ENCODE peak calls at places on chromosomes 13 and 19, in nine cellular contexts. I is CD8-positive, alpha-beta memory T cell; P is mesenchymal stem cell; M is A549; S is thyroid gland; X is kidney; W is hepatocyte; D is stomach; K is AG04450. J is an unnamed sample.

GRCh38 chr13:110819203-110820014 is 95.5 kb downstream of the ANKRD10 start:
- DNase-seq in I (peak), P (peak), M (peak), S (peak), X (peak), W (peak), D (peak), K (no peak), J (peak)

GRCh38 chr19:54415208-54415900 is at the start of gene TTYH1:
- DNase-seq in I (no peak), P (no peak), M (no peak), S (no peak), X (peak), W (no peak), D (no peak), K (no peak), J (no peak)

GRCh38 chr19:33900817-33901216 is 104.1 kb downstream of the KCTD15 start:
- DNase-seq in I (no peak), P (no peak), M (no peak), S (no peak), X (no peak), W (no peak), D (no peak), K (no peak), J (no peak)

GRCh38 chr19:35264281-35265125 is 4.3 kb upstream of the USF2 start:
- DNase-seq in I (no peak), P (no peak), M (no peak), S (no peak), X (peak), W (no peak), D (peak), K (no peak), J (no peak)

GRCh38 chr19:50568321-50569022 is at the start of gene LRRC4B:
- DNase-seq in I (no peak), P (no peak), M (no peak), S (no peak), X (no peak), W (peak), D (no peak), K (no peak), J (no peak)

GRCh38 chr13:46405457-46405856 is 18.4 kb upstream of the RUBCNL start:
- DNase-seq in I (no peak), P (no peak), M (no peak), S (no peak), X (no peak), W (no peak), D (no peak), K (no peak), J (no peak)

GRCh38 chr13:44174769-44175425 is 198.7 kb upstream of the SERP2 start:
- DNase-seq in I (no peak), P (peak), M (peak), S (no peak), X (no peak), W (peak), D (peak), K (no peak), J (peak)

GRCh38 chr13:106326751-106327150 is 208.7 kb downstream of the EFNB2 start:
- DNase-seq in I (no peak), P (no peak), M (no peak), S (no peak), X (no peak), W (no peak), D (no peak), K (no peak), J (no peak)

GRCh38 chr19:40279120-40279551 is 6.0 kb downstream of the AKT2 start:
- DNase-seq in I (no peak), P (peak), M (no peak), S (peak), X (peak), W (peak), D (no peak), K (peak), J (no peak)

GRCh38 chr13:51643882-51644281 is 59.6 kb downstream of the WDFY2 start:
- DNase-seq in I (no peak), P (peak), M (peak), S (no peak), X (no peak), W (no peak), D (no peak), K (peak), J (no peak)

GRCh38 chr19:43704002-43704705 is 11.7 kb upstream of the IRGC start:
- DNase-seq in I (no peak), P (no peak), M (peak), S (no peak), X (no peak), W (no peak), D (no peak), K (no peak), J (peak)

GRCh38 chr19:34041922-34042521 is 130.3 kb upstream of the LSM14A start:
- DNase-seq in I (peak), P (no peak), M (peak), S (peak), X (peak), W (peak), D (peak), K (no peak), J (peak)

GRCh38 chr13:59700281-59700680 is 463.4 kb downstream of the DIAPH3 start:
- DNase-seq in I (no peak), P (no peak), M (no peak), S (no peak), X (no peak), W (no peak), D (no peak), K (no peak), J (no peak)

GRCh38 chr19:40962460-40962961 is 28.6 kb upstream of the CYP2B6 start:
- DNase-seq in I (no peak), P (no peak), M (peak), S (no peak), X (no peak), W (no peak), D (no peak), K (no peak), J (no peak)

GRCh38 chr13:110652231-110652730 is 36.9 kb downstream of the NAXD start:
- DNase-seq in I (no peak), P (no peak), M (no peak), S (no peak), X (peak), W (no peak), D (no peak), K (no peak), J (no peak)

GRCh38 chr19:48490980-48491792 is 20.4 kb downstream of the LMTK3 start:
- DNase-seq in I (peak), P (peak), M (peak), S (peak), X (peak), W (peak), D (peak), K (no peak), J (peak)

DNA sequence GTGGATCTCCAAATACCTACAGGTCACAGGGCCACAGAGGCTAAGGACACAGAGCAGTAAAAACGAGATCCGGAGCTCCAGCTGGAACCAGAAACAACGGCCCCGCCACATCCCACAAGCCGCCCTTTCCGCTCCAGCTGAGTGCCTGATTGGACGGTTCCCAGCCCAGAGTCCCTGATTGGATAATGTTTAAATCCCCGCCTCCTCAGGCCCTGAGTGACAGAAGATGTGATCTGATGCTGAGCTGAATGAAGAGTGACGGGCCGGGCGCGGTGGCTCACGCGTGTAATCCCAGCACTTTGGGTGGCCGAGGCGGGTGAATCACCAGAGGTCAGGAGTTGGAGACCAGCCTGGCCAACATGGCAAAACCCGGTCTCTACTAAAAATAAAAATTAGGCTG is at the start of gene ZNF99:
- DNase-seq in I (no peak), P (no peak), M (no peak), S (peak), X (peak), W (no peak), D (no peak), K (no peak), J (no peak)
- H3K4me3 ChIP-seq in I (no peak), P (no peak), M (no peak), S (no peak), X (peak), W (no peak), D (peak), K (no peak), J (no peak)

GRCh38 chr19:12799723-12800343 is 1.8 kb downstream of the PRDX2 start:
- DNase-seq in I (no peak), P (no peak), M (no peak), S (no peak), X (no peak), W (no peak), D (no peak), K (no peak), J (no peak)
- H3K4me3 ChIP-seq in I (no peak), P (no peak), M (no peak), S (no peak), X (peak), W (no peak), D (peak), K (no peak), J (no peak)

GRCh38 chr19:28731577-28731976 is 481.4 kb downstream of the UQCRFS1 start:
- DNase-seq in I (no peak), P (no peak), M (no peak), S (no peak), X (no peak), W (no peak), D (no peak), K (no peak), J (no peak)

GRCh38 chr19:28736528-28736927 is 476.4 kb downstream of the UQCRFS1 start:
- DNase-seq in I (no peak), P (no peak), M (no peak), S (no peak), X (no peak), W (no peak), D (no peak), K (no peak), J (no peak)

GRCh38 chr19:28737526-28737925 is 475.4 kb downstream of the UQCRFS1 start:
- DNase-seq in I (no peak), P (no peak), M (no peak), S (peak), X (no peak), W (no peak), D (no peak), K (no peak), J (no peak)

GRCh38 chr19:28731113-28731512 is 481.8 kb downstream of the UQCRFS1 start:
- DNase-seq in I (no peak), P (no peak), M (no peak), S (no peak), X (no peak), W (no peak), D (no peak), K (no peak), J (no peak)

GRCh38 chr19:28737021-28737525 is 475.9 kb downstream of the UQCRFS1 start:
- DNase-seq in I (no peak), P (peak), M (peak), S (no peak), X (no peak), W (peak), D (no peak), K (peak), J (peak)
- H3K4me3 ChIP-seq in I (no peak), P (peak), M (no peak), S (no peak), X (no peak), W (no peak), D (no peak), K (no peak), J (no peak)

GRCh38 chr13:99996177-99996705 is 14.7 kb downstream of the ZIC2 start:
- DNase-seq in I (no peak), P (peak), M (no peak), S (no peak), X (no peak), W (no peak), D (no peak), K (no peak), J (no peak)
- H3K4me3 ChIP-seq in I (no peak), P (no peak), M (no peak), S (no peak), X (no peak), W (no peak), D (no peak), K (no peak), J (no peak)

GRCh38 chr19:1170938-1171754 is 2.9 kb downstream of the SBNO2 start:
- DNase-seq in I (no peak), P (no peak), M (no peak), S (no peak), X (peak), W (no peak), D (no peak), K (no peak), J (no peak)

GRCh38 chr19:1167687-1168561 is 6.1 kb downstream of the SBNO2 start:
- DNase-seq in I (no peak), P (no peak), M (no peak), S (no peak), X (peak), W (no peak), D (no peak), K (no peak), J (no peak)

GRCh38 chr19:1169921-1170885 is 3.9 kb downstream of the SBNO2 start:
- DNase-seq in I (no peak), P (peak), M (no peak), S (no peak), X (peak), W (no peak), D (peak), K (peak), J (no peak)

GRCh38 chr19:1168562-1168873 is 5.5 kb downstream of the SBNO2 start:
- DNase-seq in I (no peak), P (no peak), M (no peak), S (no peak), X (no peak), W (no peak), D (no peak), K (no peak), J (no peak)

GRCh38 chr19:1168877-1169791 is 4.9 kb downstream of the SBNO2 start:
- DNase-seq in I (no peak), P (peak), M (peak), S (peak), X (peak), W (no peak), D (peak), K (no peak), J (no peak)
- H3K4me3 ChIP-seq in I (no peak), P (peak), M (peak), S (peak), X (peak), W (no peak), D (peak), K (peak), J (no peak)

GRCh38 chr13:38685974-38686571 is 804 bp upstream of the FREM2 start:
- DNase-seq in I (no peak), P (peak), M (peak), S (peak), X (no peak), W (peak), D (no peak), K (no peak), J (peak)

GRCh38 chr13:38686635-38687245 is at the start of gene FREM2:
- DNase-seq in I (no peak), P (peak), M (peak), S (peak), X (peak), W (peak), D (peak), K (no peak), J (peak)

GRCh38 chr13:38690231-38690630 is 3.4 kb downstream of the FREM2 start:
- DNase-seq in I (no peak), P (no peak), M (no peak), S (no peak), X (no peak), W (no peak), D (no peak), K (no peak), J (no peak)

GRCh38 chr13:38688674-38689073 is 1.8 kb downstream of the FREM2 start:
- DNase-seq in I (no peak), P (no peak), M (no peak), S (peak), X (peak), W (no peak), D (no peak), K (no peak), J (no peak)

GRCh38 chr13:38687246-38688229 is 661 bp downstream of the FREM2 start:
- DNase-seq in I (no peak), P (peak), M (peak), S (peak), X (peak), W (peak), D (no peak), K (no peak), J (peak)
- H3K4me3 ChIP-seq in I (no peak), P (peak), M (peak), S (peak), X (peak), W (peak), D (peak), K (no peak), J (peak)

GRCh38 chr13:30862707-30863106 is 43.4 kb upstream of the MEDAG start:
- DNase-seq in I (no peak), P (no peak), M (no peak), S (peak), X (no peak), W (no peak), D (no peak), K (no peak), J (no peak)

GRCh38 chr13:30863796-30864195 is 42.3 kb upstream of the MEDAG start:
- DNase-seq in I (no peak), P (no peak), M (no peak), S (no peak), X (no peak), W (no peak), D (no peak), K (no peak), J (no peak)

GRCh38 chr13:30865131-30866009 is 40.7 kb upstream of the MEDAG start:
- DNase-seq in I (peak), P (peak), M (peak), S (peak), X (peak), W (peak), D (peak), K (peak), J (peak)

GRCh38 chr13:30863231-30863630 is 42.8 kb upstream of the MEDAG start:
- DNase-seq in I (no peak), P (no peak), M (no peak), S (no peak), X (no peak), W (no peak), D (no peak), K (no peak), J (no peak)

DNA sequence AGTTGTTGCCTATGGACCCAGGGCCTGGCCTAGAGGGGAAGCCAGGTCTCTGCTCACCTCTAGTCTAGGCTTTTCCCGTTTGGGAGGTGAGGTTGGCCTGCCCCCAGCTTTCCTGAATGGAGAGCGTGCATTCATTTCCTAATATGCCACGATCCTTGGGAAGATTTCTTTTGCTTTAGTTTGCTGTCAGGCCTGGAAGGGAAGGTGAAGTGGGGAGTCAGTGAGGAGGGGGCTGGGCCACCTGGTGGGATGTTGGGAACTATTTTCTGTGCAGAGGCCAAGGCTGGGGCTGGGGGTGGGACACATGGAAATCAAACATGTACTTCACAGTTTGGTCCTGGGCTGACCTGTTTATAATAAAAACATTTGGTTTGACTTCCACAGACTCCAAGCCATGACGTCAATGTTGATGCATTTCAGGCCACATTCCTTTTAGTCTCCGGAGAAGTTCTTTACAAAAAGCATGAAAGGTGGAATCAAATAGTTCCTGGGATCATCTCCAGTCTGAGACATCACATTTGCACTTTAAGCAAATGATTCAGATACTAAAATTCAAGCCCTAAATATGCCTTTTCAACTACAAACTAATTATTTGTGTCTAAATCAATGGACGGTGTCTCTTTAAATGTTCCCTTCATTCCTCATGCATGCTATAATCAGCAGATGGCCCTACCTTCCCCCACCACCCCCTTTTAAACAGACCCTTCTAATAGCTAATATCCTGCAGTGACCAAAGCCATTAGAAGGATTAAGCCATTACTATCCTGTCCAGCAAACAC is 41.5 kb upstream of the MEDAG start:
- DNase-seq in I (no peak), P (peak), M (no peak), S (no peak), X (no peak), W (peak), D (no peak), K (peak), J (no peak)
- H3K4me3 ChIP-seq in I (no peak), P (peak), M (no peak), S (no peak), X (no peak), W (no peak), D (no peak), K (peak), J (no peak)

DNA sequence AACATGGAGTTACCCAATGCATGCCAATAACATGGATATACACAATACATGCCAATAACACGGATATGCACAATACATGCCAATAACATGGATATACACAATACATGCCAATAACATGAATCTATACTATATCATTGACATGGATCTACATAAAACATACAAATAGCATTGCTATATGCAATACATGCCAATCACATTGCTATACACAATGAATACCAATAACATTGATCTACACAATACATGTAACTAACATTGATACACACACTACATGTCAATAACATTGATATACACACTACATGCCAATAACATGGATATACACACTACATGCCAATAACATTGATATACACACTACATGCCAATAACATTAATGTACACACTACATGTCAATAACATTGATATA is 932 bp upstream of the PIP5K1C start:
- DNase-seq in I (no peak), P (no peak), M (no peak), S (no peak), X (no peak), W (no peak), D (no peak), K (no peak), J (no peak)
- H3K4me3 ChIP-seq in I (no peak), P (no peak), M (no peak), S (no peak), X (no peak), W (no peak), D (no peak), K (no peak), J (no peak)